ENCODE peak calls at places on chromosomes 4 and X, in seven cellular contexts. B is choroid plexus epithelial cell, S is ovary, V is left ventricle myocardium inferior, L is AG04450, J is tibial artery, Y is MM.1S. K is an unnamed sample.
A peak's percentile ranks its signal among the peaks of the same experiment; 100 is the strongest.

GRCh38 chrX:100969936-100970335 is 428 bp downstream of the ARL13A start:
- DNase-seq in B (no peak), S (no peak), V (no peak), L (no peak), J (no peak), Y (no peak), K (no peak)

GRCh38 chr4:16745009-16745408 is 153.4 kb downstream of the LDB2 start:
- DNase-seq in B (peak; percentile 87), S (no peak), V (no peak), L (peak; percentile 42), J (peak; percentile 46), Y (no peak), K (peak; percentile 73)

GRCh38 chrX:25941087-25941486 is 197.1 kb upstream of the MAGEB18 start:
- DNase-seq in B (no peak), S (no peak), V (no peak), L (no peak), J (no peak), Y (no peak), K (peak; percentile 28)

GRCh38 chrX:9164535-9165425 is 130.9 kb upstream of the FAM9B start:
- DNase-seq in B (peak; percentile 50), S (no peak), V (no peak), L (no peak), J (no peak), Y (no peak), K (peak; percentile 28)

GRCh38 chr4:5385741-5386251 is 322.6 kb downstream of the EVC2 start:
- DNase-seq in B (no peak), S (no peak), V (no peak), L (no peak), J (no peak), Y (no peak), K (no peak)

GRCh38 chrX:10102046-10102704 is 54.6 kb upstream of the CLCN4 start:
- DNase-seq in B (no peak), S (no peak), V (no peak), L (no peak), J (no peak), Y (no peak), K (no peak)

GRCh38 chr4:110245567-110245966 is 47.2 kb upstream of the ELOVL6 start:
- DNase-seq in B (peak; percentile 77), S (no peak), V (no peak), L (no peak), J (no peak), Y (no peak), K (peak; percentile 23)

GRCh38 chr4:174281182-174281737 is 2.2 kb downstream of the FBXO8 start:
- DNase-seq in B (no peak), S (no peak), V (no peak), L (no peak), J (no peak), Y (no peak), K (no peak)

GRCh38 chr4:76585897-76586360 is 150.9 kb downstream of the SHROOM3 start:
- DNase-seq in B (peak; percentile 76), S (peak; percentile 41), V (peak; percentile 70), L (no peak), J (peak; percentile 69), Y (peak; percentile 91), K (peak; percentile 23)

GRCh38 chr4:168589154-168589553 is 92.3 kb downstream of the PALLD start:
- DNase-seq in B (peak; percentile 77), S (no peak), V (no peak), L (no peak), J (no peak), Y (no peak), K (peak; percentile 69)

GRCh38 chr4:186472948-186473347 is 82.4 kb downstream of the MTNR1A start:
- DNase-seq in B (peak; percentile 59), S (no peak), V (no peak), L (peak; percentile 6), J (no peak), Y (peak; percentile 23), K (peak; percentile 71)

GRCh38 chr4:183098723-183099536 is at the start of gene WWC2:
- DNase-seq in B (peak; percentile 92), S (peak; percentile 89), V (peak; percentile 91), L (peak; percentile 79), J (peak; percentile 87), Y (peak; percentile 88), K (peak; percentile 95)

GRCh38 chr4:40699648-40700047 is 50.1 kb upstream of the NSUN7 start:
- DNase-seq in B (peak; percentile 91), S (no peak), V (no peak), L (no peak), J (no peak), Y (no peak), K (peak; percentile 40)

GRCh38 chr4:20248155-20248558 is 3.5 kb upstream of the SLIT2 start:
- DNase-seq in B (peak; percentile 87), S (no peak), V (no peak), L (peak; percentile 55), J (no peak), Y (peak; percentile 43), K (peak; percentile 86)

GRCh38 chr4:87003266-87003665 is 68.5 kb downstream of the AFF1 start:
- DNase-seq in B (no peak), S (no peak), V (no peak), L (no peak), J (no peak), Y (no peak), K (no peak)

GRCh38 chr4:175536852-175537453 is 275.1 kb downstream of the GPM6A start:
- DNase-seq in B (peak; percentile 90), S (no peak), V (no peak), L (peak; percentile 8), J (no peak), Y (peak; percentile 71), K (peak; percentile 83)

GRCh38 chr4:117755438-117755837 is 278.8 kb upstream of the NDST3 start:
- DNase-seq in B (no peak), S (no peak), V (no peak), L (no peak), J (no peak), Y (no peak), K (no peak)

GRCh38 chr4:30832652-30833051 is 112.5 kb downstream of the PCDH7 start:
- DNase-seq in B (no peak), S (no peak), V (no peak), L (no peak), J (no peak), Y (no peak), K (no peak)

DNA sequence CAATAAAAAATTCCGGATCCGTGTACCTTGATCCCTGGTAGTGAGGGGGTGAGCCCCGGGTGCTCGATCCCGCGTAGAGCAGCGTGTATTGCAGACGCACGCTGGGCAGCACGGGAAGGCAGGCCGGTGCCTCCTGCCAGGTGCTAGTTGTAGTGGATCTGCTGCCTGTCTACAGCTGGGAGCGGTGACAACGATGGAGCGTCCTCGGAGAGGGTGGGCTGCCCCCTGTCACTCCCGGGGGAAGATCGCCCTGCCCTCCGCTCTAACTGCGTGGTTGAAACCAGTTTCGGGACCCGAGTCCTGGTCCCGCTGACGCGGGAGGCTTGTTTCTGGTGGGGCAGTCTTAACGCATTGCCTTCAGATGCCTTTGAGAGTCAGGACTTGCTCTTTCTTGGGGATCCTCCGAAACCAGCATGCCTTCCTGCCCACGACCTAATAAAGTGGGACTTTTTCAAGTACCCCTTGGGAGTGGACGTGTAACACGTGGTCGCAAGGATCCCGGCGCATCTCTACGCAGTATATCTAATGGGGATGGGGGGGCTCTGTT is 2.7 kb upstream of the NKX6-1 start:
- DNase-seq in B (no peak), S (no peak), V (no peak), L (no peak), J (no peak), Y (no peak), K (no peak)
- H3K4me3 ChIP-seq in B (no peak overlapping the region), S (no peak overlapping the region), V (no peak overlapping the region), L (no peak overlapping the region), J (no peak overlapping the region), Y (no peak overlapping the region), K (no peak overlapping the region)

GRCh38 chr4:163693211-163693610 is 198.7 kb downstream of the TMA16 start:
- DNase-seq in B (peak; percentile 53), S (no peak), V (no peak), L (peak; percentile 46), J (no peak), Y (no peak), K (no peak)

GRCh38 chr4:163688856-163689255 is 194.4 kb downstream of the TMA16 start:
- DNase-seq in B (no peak), S (no peak), V (no peak), L (no peak), J (no peak), Y (no peak), K (no peak)

GRCh38 chr4:163697121-163697520 is 202.6 kb downstream of the TMA16 start:
- DNase-seq in B (peak; percentile 47), S (no peak), V (no peak), L (peak; percentile 46), J (no peak), Y (no peak), K (no peak)

GRCh38 chr4:163693776-163694175 is 199.3 kb downstream of the TMA16 start:
- DNase-seq in B (peak; percentile 72), S (no peak), V (no peak), L (peak; percentile 34), J (no peak), Y (no peak), K (no peak)

DNA sequence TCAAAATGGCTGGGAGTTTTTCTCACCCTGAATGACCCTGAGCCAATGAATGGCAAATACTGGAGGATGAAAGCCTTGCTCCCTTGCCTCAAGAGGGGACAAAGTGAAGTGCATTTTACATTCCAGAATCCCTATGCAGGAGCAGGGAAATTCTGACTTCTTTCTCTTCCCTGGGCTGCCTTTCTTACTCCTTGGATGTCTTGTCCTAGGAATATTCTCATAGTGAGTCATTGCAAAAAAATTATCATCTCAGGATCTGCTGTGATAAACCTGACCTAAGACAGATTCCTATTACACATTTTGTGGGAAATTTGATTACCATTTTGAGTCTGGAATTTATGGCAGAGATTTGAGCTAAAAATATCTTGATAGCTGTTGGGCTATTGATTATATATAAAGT is 199.9 kb downstream of the TMA16 start:
- DNase-seq in B (peak; percentile 28), S (no peak), V (no peak), L (peak; percentile 21), J (no peak), Y (no peak), K (no peak)
- TF ChIP-seq CTCF in B (no peak), S (no peak), V (no peak), L (peak; percentile 13), J (no peak), Y (no peak), K (no peak)

DNA sequence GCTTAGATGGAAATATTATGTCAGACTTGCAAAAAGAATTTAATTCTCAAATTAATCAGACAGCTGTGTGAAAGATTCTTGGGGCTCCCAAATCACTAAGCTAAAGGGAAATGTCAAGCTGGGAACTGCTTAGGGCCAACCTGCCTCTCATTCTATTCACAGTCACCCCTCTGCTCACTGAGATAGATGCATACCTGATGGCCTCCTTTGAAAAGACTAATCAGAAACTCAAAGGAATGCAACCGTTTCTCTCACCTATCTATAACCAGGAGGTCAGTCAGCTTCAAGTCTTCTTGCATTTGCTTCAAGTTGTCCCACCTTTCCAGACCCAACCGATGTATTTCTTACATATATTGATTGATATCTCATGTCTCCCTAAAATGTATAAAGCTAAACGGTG is 882.7 kb downstream of the CENPC start:
- DNase-seq in B (no peak), S (no peak), V (no peak), L (no peak), J (no peak), Y (no peak), K (no peak)
- H3K4me3 ChIP-seq in B (no peak overlapping the region), S (no peak overlapping the region), V (no peak overlapping the region), L (no peak overlapping the region), J (no peak overlapping the region), Y (no peak overlapping the region), K (no peak overlapping the region)

DNA sequence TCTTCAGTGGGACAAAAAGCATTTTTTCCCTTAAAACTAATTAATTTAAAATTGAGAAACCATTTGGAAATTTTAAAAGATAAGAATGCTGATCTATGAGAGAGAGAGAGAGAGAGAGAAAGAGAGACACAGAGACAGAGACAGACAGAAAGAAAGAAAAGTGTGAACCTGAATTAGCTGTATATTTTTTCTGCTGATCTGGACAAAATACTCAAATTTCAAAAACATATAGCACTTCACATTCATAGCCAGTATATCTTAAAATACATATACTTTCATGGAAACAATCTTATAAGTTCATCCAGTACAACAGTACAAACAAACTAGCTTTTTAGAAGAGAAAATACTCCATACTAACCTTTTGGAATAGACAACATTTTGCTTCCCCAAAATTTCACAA is 18.4 kb downstream of the ENOX2 start:
- DNase-seq in B (no peak), S (no peak), V (no peak), L (no peak), J (no peak), Y (no peak), K (no peak)
- TF ChIP-seq CTCF in B (no peak), S (no peak), V (no peak), L (no peak), J (no peak), Y (no peak), K (no peak)

K was measured in fibroblast of pulmonary artery.